ENCODE peak calls at places on chromosome 1, in five cellular contexts. One of them, this sample, is unnamed.

GRCh38 chr1:109786107-109786470 is 22.4 kb upstream of the EPS8L3 start:
- DNase-seq in IMR-90: no peak
- DNase-seq in mesothelial cell of epicardium: no peak
- DNase-seq in ACHN: no peak
- DNase-seq in stimulated activated CD8-positive, alpha-beta memory T cell treated with anti-CD3 and anti-CD28 coated beads, Interleukin-12 subunit alpha, Interleukin-12 subunit beta, amount 100 ng/mL, for 1 hour: no peak
- DNase-seq in this sample: no peak

GRCh38 chr1:6612641-6613360 is 730 bp upstream of the PHF13 start:
- DNase-seq in ACHN: peak; percentile 48
- DNase-seq in stimulated activated CD8-positive, alpha-beta memory T cell treated with anti-CD3 and anti-CD28 coated beads, Interleukin-12 subunit alpha, Interleukin-12 subunit beta, amount 100 ng/mL, for 1 hour: no peak
- DNase-seq in IMR-90: peak; percentile 39
- DNase-seq in mesothelial cell of epicardium: no peak
- DNase-seq in this sample: peak; percentile 44

GRCh38 chr1:210754931-210755670 is 378.8 kb downstream of the KCNH1 start:
- DNase-seq in stimulated activated CD8-positive, alpha-beta memory T cell treated with anti-CD3 and anti-CD28 coated beads, Interleukin-12 subunit alpha, Interleukin-12 subunit beta, amount 100 ng/mL, for 1 hour: no peak
- DNase-seq in IMR-90: no peak
- DNase-seq in ACHN: no peak
- DNase-seq in mesothelial cell of epicardium: peak; percentile 46
- DNase-seq in this sample: no peak

GRCh38 chr1:203505526-203506189 is 11.7 kb downstream of the OPTC start:
- DNase-seq in mesothelial cell of epicardium: no peak
- DNase-seq in stimulated activated CD8-positive, alpha-beta memory T cell treated with anti-CD3 and anti-CD28 coated beads, Interleukin-12 subunit alpha, Interleukin-12 subunit beta, amount 100 ng/mL, for 1 hour: no peak
- DNase-seq in IMR-90: peak; percentile 12
- DNase-seq in ACHN: no peak
- DNase-seq in this sample: no peak

GRCh38 chr1:214296860-214297699 is 16.1 kb downstream of the SMYD2 start:
- DNase-seq in mesothelial cell of epicardium: no peak
- DNase-seq in stimulated activated CD8-positive, alpha-beta memory T cell treated with anti-CD3 and anti-CD28 coated beads, Interleukin-12 subunit alpha, Interleukin-12 subunit beta, amount 100 ng/mL, for 1 hour: no peak
- DNase-seq in IMR-90: peak; percentile 90
- DNase-seq in ACHN: peak; percentile 75
- DNase-seq in this sample: no peak

GRCh38 chr1:66350001-66350547 is 183.9 kb upstream of the SGIP1 start:
- DNase-seq in IMR-90: peak; percentile 34
- DNase-seq in ACHN: no peak
- DNase-seq in mesothelial cell of epicardium: no peak
- DNase-seq in stimulated activated CD8-positive, alpha-beta memory T cell treated with anti-CD3 and anti-CD28 coated beads, Interleukin-12 subunit alpha, Interleukin-12 subunit beta, amount 100 ng/mL, for 1 hour: no peak
- DNase-seq in this sample: peak; percentile 52

GRCh38 chr1:219576931-219577330 is 36.0 kb downstream of the ZC3H11B start:
- DNase-seq in stimulated activated CD8-positive, alpha-beta memory T cell treated with anti-CD3 and anti-CD28 coated beads, Interleukin-12 subunit alpha, Interleukin-12 subunit beta, amount 100 ng/mL, for 1 hour: no peak
- DNase-seq in IMR-90: no peak
- DNase-seq in ACHN: no peak
- DNase-seq in mesothelial cell of epicardium: no peak
- DNase-seq in this sample: no peak

GRCh38 chr1:160421881-160422280 is 21.5 kb downstream of the VANGL2 start:
- DNase-seq in ACHN: no peak
- DNase-seq in IMR-90: no peak
- DNase-seq in stimulated activated CD8-positive, alpha-beta memory T cell treated with anti-CD3 and anti-CD28 coated beads, Interleukin-12 subunit alpha, Interleukin-12 subunit beta, amount 100 ng/mL, for 1 hour: no peak
- DNase-seq in mesothelial cell of epicardium: no peak
- DNase-seq in this sample: no peak

GRCh38 chr1:240794061-240794843 is 182.3 kb upstream of the GREM2 start:
- DNase-seq in IMR-90: no peak
- DNase-seq in ACHN: no peak
- DNase-seq in mesothelial cell of epicardium: no peak
- DNase-seq in stimulated activated CD8-positive, alpha-beta memory T cell treated with anti-CD3 and anti-CD28 coated beads, Interleukin-12 subunit alpha, Interleukin-12 subunit beta, amount 100 ng/mL, for 1 hour: no peak
- DNase-seq in this sample: no peak

GRCh38 chr1:186055846-186056245 is 319.2 kb downstream of the TPR start:
- DNase-seq in IMR-90: peak; percentile 51
- DNase-seq in mesothelial cell of epicardium: no peak
- DNase-seq in ACHN: no peak
- DNase-seq in stimulated activated CD8-positive, alpha-beta memory T cell treated with anti-CD3 and anti-CD28 coated beads, Interleukin-12 subunit alpha, Interleukin-12 subunit beta, amount 100 ng/mL, for 1 hour: no peak
- DNase-seq in this sample: no peak

GRCh38 chr1:94716966-94717365 is 103.2 kb upstream of the SLC44A3 start:
- DNase-seq in ACHN: no peak
- DNase-seq in stimulated activated CD8-positive, alpha-beta memory T cell treated with anti-CD3 and anti-CD28 coated beads, Interleukin-12 subunit alpha, Interleukin-12 subunit beta, amount 100 ng/mL, for 1 hour: no peak
- DNase-seq in IMR-90: no peak
- DNase-seq in mesothelial cell of epicardium: no peak
- DNase-seq in this sample: peak; percentile 34

GRCh38 chr1:151966061-151966460 is 27.6 kb downstream of the S100A10 start:
- DNase-seq in mesothelial cell of epicardium: no peak
- DNase-seq in ACHN: no peak
- DNase-seq in IMR-90: no peak
- DNase-seq in stimulated activated CD8-positive, alpha-beta memory T cell treated with anti-CD3 and anti-CD28 coated beads, Interleukin-12 subunit alpha, Interleukin-12 subunit beta, amount 100 ng/mL, for 1 hour: no peak
- DNase-seq in this sample: no peak

GRCh38 chr1:23370744-23371710 is 1.4 kb upstream of the ZNF436 start:
- DNase-seq in ACHN: no peak
- DNase-seq in stimulated activated CD8-positive, alpha-beta memory T cell treated with anti-CD3 and anti-CD28 coated beads, Interleukin-12 subunit alpha, Interleukin-12 subunit beta, amount 100 ng/mL, for 1 hour: no peak
- DNase-seq in IMR-90: no peak
- DNase-seq in mesothelial cell of epicardium: no peak
- DNase-seq in this sample: peak; percentile 79

GRCh38 chr1:6651889-6652288 is 27.2 kb downstream of the THAP3 start:
- DNase-seq in IMR-90: no peak
- DNase-seq in mesothelial cell of epicardium: no peak
- DNase-seq in stimulated activated CD8-positive, alpha-beta memory T cell treated with anti-CD3 and anti-CD28 coated beads, Interleukin-12 subunit alpha, Interleukin-12 subunit beta, amount 100 ng/mL, for 1 hour: no peak
- DNase-seq in ACHN: no peak
- DNase-seq in this sample: no peak

GRCh38 chr1:12186277-12186985 is 19.6 kb downstream of the TNFRSF1B start:
- DNase-seq in stimulated activated CD8-positive, alpha-beta memory T cell treated with anti-CD3 and anti-CD28 coated beads, Interleukin-12 subunit alpha, Interleukin-12 subunit beta, amount 100 ng/mL, for 1 hour: no peak
- DNase-seq in ACHN: no peak
- DNase-seq in mesothelial cell of epicardium: no peak
- DNase-seq in IMR-90: peak; percentile 25
- DNase-seq in this sample: no peak

GRCh38 chr1:54296666-54297065 is 96.7 kb downstream of the MRPL37 start:
- DNase-seq in stimulated activated CD8-positive, alpha-beta memory T cell treated with anti-CD3 and anti-CD28 coated beads, Interleukin-12 subunit alpha, Interleukin-12 subunit beta, amount 100 ng/mL, for 1 hour: no peak
- DNase-seq in IMR-90: no peak
- DNase-seq in mesothelial cell of epicardium: no peak
- DNase-seq in ACHN: no peak
- DNase-seq in this sample: no peak

GRCh38 chr1:215842905-215843304 is 275.8 kb downstream of the KCTD3 start:
- DNase-seq in ACHN: no peak
- DNase-seq in IMR-90: peak; percentile 29
- DNase-seq in stimulated activated CD8-positive, alpha-beta memory T cell treated with anti-CD3 and anti-CD28 coated beads, Interleukin-12 subunit alpha, Interleukin-12 subunit beta, amount 100 ng/mL, for 1 hour: no peak
- DNase-seq in mesothelial cell of epicardium: no peak
- DNase-seq in this sample: no peak